ENCODE peak calls at places on chromosome 3, in ten cellular contexts. R is GM13976; J is kidney epithelial cell; C is progenitor cell of endocrine pancreas; S is left ventricle myocardium inferior; M is Panc1; P is fibroblast of mammary gland; D is lower lobe of right lung; L is endodermal cell; G is CD4-positive, alpha-beta T cell. U is an unnamed sample.

GRCh38 chr3:28799084-28799483 is 450.5 kb upstream of the AZI2 start:
- DNase-seq in J (no peak), P (peak), G (no peak), D (no peak), S (no peak), C (no peak), L (peak), R (no peak), M (no peak), U (no peak)

GRCh38 chr3:46881819-46882376 is 4.4 kb downstream of the PTH1R start:
- DNase-seq in C (no peak), G (no peak), S (peak), R (no peak), P (no peak), L (peak), J (no peak), D (no peak), M (no peak), U (no peak)

GRCh38 chr3:63048365-63048764 is 173.1 kb upstream of the CADPS start:
- DNase-seq in P (peak), L (no peak), J (no peak), R (no peak), M (no peak), D (no peak), S (no peak), C (no peak), G (no peak), U (no peak)

GRCh38 chr3:150370982-150371381 is 37.1 kb upstream of the TSC22D2 start:
- DNase-seq in S (no peak), G (no peak), J (no peak), L (no peak), P (no peak), M (no peak), R (no peak), D (no peak), C (no peak), U (no peak)

GRCh38 chr3:29764603-29765254 is 483.9 kb downstream of the RBMS3 start:
- DNase-seq in R (no peak), D (no peak), G (no peak), S (no peak), J (no peak), L (no peak), C (no peak), P (peak), M (peak), U (no peak)

GRCh38 chr3:175224051-175224450 is 364.9 kb downstream of the NAALADL2 start:
- DNase-seq in J (no peak), D (no peak), C (no peak), M (no peak), G (no peak), R (no peak), L (no peak), P (no peak), S (peak), U (no peak)

GRCh38 chr3:121969631-121970030 is 52.4 kb downstream of the ILDR1 start:
- DNase-seq in C (no peak), M (no peak), D (no peak), G (no peak), P (no peak), R (no peak), L (no peak), S (no peak), J (no peak), U (no peak)

GRCh38 chr3:50606596-50606995 is 5.0 kb downstream of the CISH start:
- DNase-seq in L (no peak), G (no peak), M (no peak), R (no peak), S (no peak), J (no peak), C (no peak), D (peak), P (no peak), U (no peak)

GRCh38 chr3:186571644-186572013 is 1.1 kb downstream of the DNAJB11 start:
- DNase-seq in D (no peak), L (no peak), R (no peak), S (no peak), G (no peak), M (no peak), P (no peak), C (no peak), J (no peak), U (no peak)

GRCh38 chr3:195896361-195897080 is 11.8 kb downstream of the TNK2 start:
- DNase-seq in J (no peak), C (no peak), R (no peak), P (peak), G (no peak), S (peak), M (no peak), D (no peak), L (peak), U (no peak)

GRCh38 chr3:112900088-112900487 is 53.4 kb upstream of the CD200R1L start:
- DNase-seq in D (no peak), C (no peak), J (no peak), M (no peak), S (no peak), R (no peak), P (peak), L (no peak), G (no peak), U (no peak)

GRCh38 chr3:127751782-127752181 is 70.5 kb downstream of the MGLL start:
- DNase-seq in R (no peak), P (no peak), D (no peak), L (no peak), S (no peak), G (no peak), C (no peak), J (no peak), M (no peak), U (no peak)

GRCh38 chr3:55485208-55485791 is 1.8 kb downstream of the WNT5A start:
- DNase-seq in D (peak), J (no peak), C (peak), M (no peak), L (peak), P (peak), R (peak), S (peak), G (no peak), U (peak)

GRCh38 chr3:141485578-141486415 is 1.0 kb upstream of the RASA2 start:
- DNase-seq in C (no peak), D (no peak), L (no peak), G (no peak), M (no peak), P (peak), J (peak), R (no peak), S (no peak), U (no peak)

GRCh38 chr3:94887056-94887455 is 824.2 kb downstream of the NSUN3 start:
- DNase-seq in R (no peak), M (no peak), L (no peak), C (no peak), P (no peak), S (no peak), J (no peak), D (no peak), G (no peak), U (no peak)

GRCh38 chr3:50617096-50617791 is at the start of gene MAPKAPK3:
- DNase-seq in C (no peak), G (no peak), J (no peak), D (no peak), M (no peak), P (no peak), L (no peak), S (peak), R (no peak), U (no peak)

GRCh38 chr3:69385723-69386483 is at the start of gene FRMD4B:
- DNase-seq in D (peak), R (peak), C (peak), S (peak), P (peak), J (peak), M (no peak), G (no peak), L (peak), U (peak)
- TF ChIP-seq CTCF in D (peak), R (peak), C (peak), S (peak), P (no peak), J (peak), M (peak), G (no peak), L (peak), U (no peak)

DNA sequence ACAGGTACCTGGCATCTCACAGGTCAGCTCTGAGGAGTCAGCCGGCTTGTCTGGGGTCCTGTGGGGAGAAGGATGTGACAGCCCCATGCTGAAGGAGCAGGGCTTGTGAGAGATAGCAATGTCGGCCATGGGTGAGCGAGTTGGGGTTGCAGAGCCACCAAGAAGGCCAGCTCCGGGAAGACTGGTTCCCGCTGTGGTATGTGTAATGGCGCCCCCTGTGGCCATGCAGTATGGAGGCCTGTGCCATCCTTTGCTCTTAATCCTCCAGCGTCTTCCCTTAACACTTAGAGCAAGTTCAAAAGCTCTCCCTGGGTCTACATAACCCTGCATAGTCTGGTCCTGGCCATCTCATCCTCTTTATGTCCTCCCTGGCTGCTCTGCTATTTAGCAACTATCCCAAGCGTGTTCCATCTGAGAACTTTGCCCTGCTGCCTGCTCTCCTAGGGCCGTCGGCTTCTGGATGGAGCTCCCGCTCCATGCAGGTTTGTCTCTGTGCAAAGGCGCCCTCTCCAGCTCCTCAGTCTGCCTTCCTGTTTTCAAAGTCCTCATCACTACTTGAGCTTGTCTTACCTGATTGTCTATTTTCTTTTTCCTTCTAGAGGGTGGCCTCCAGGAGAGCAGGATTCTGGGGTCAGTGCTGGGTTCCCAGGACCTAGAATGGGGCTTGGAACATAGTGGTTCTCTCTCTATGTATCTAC is 40.8 kb upstream of the IQCF6 start:
- DNase-seq in G (no peak), J (no peak), S (no peak), M (no peak), D (no peak), P (no peak), C (peak), L (peak), R (peak), U (peak)
- TF ChIP-seq CTCF in G (no peak), J (no peak), S (peak), M (peak), D (no peak), P (peak), C (peak), L (peak), R (peak), U (peak)

GRCh38 chr3:87503901-87504498 is 227.6 kb upstream of the POU1F1 start:
- DNase-seq in G (no peak), M (peak), L (peak), P (peak), R (peak), D (no peak), C (no peak), S (no peak), J (peak), U (peak)
- TF ChIP-seq CTCF in G (no peak), M (peak), L (peak), P (peak), R (peak), D (peak), C (peak), S (no peak), J (peak), U (peak)

GRCh38 chr3:27715454-27715806 is 6.7 kb downstream of the EOMES start:
- DNase-seq in R (no peak), P (no peak), C (no peak), J (no peak), S (no peak), L (peak), D (no peak), M (no peak), G (no peak), U (no peak)
- TF ChIP-seq CTCF in R (no peak), P (no peak), C (no peak), J (no peak), S (no peak), L (no peak), D (no peak), M (no peak), G (no peak), U (no peak)

DNA sequence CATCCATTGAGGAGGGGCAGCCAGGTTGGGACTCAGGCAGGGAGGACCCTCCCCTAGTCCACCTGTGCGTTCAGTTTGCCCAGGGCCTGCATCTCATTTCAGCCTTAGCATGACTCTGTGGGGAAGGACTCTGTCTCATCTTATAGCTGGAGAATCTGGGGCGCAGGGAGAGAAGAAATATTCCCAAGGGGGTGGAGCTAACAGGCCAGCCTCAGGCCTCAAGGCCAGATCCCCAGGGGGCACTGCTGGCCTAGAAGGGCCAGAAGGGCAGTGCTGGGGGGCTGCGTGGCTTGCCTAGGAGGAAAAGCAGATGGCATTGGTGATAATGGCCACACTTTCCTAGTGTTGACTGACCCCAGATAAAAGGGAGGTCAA is 10.9 kb downstream of the AMOTL2 start:
- DNase-seq in S (no peak), P (no peak), G (no peak), R (no peak), L (no peak), M (no peak), D (no peak), C (no peak), J (no peak), U (no peak)
- TF ChIP-seq CTCF in S (no peak), P (no peak), G (no peak), R (no peak), L (no peak), M (no peak), D (no peak), C (no peak), J (no peak), U (no peak)

GRCh38 chr3:180909369-180910127 is 2.9 kb upstream of the FXR1 start:
- DNase-seq in M (no peak), C (no peak), R (no peak), P (no peak), J (no peak), G (no peak), D (no peak), L (no peak), S (no peak), U (no peak)

GRCh38 chr3:180913582-180914404 is 1.3 kb downstream of the FXR1 start:
- DNase-seq in S (no peak), J (no peak), D (no peak), L (no peak), G (no peak), M (no peak), R (peak), C (no peak), P (peak), U (no peak)

GRCh38 chr3:180910823-180911222 is 1.6 kb upstream of the FXR1 start:
- DNase-seq in S (no peak), G (no peak), R (no peak), J (no peak), C (no peak), L (no peak), M (no peak), D (no peak), P (no peak), U (no peak)

GRCh38 chr3:180911876-180912303 is 580 bp upstream of the FXR1 start:
- DNase-seq in G (no peak), M (no peak), L (no peak), S (no peak), C (no peak), P (no peak), D (no peak), J (no peak), R (no peak), U (no peak)

GRCh38 chr3:180912304-180913226 is at the start of gene FXR1:
- DNase-seq in D (peak), M (peak), J (peak), G (peak), R (peak), L (peak), P (peak), C (peak), S (peak), U (peak)
- TF ChIP-seq CTCF in D (peak), M (peak), J (peak), G (peak), R (peak), L (peak), P (peak), C (peak), S (peak), U (peak)

U was measured in endothelial cell.